ENCODE peak calls at places on chromosomes 5 and 9, in seven cellular contexts. One of them, this sample, is unnamed.

GRCh38 chr9:92163276-92163675 is 48.1 kb upstream of the SPTLC1 start:
- DNase-seq in right cardiac atrium: no peak
- DNase-seq in stimulated activated CD8-positive, alpha-beta memory T cell treated with anti-CD3 and anti-CD28 coated beads, Interleukin-4, amount 100 ng/mL, for 4 hours: no peak
- DNase-seq in posterior vena cava: no peak
- DNase-seq in fibroblast of the aortic adventitia: no peak
- DNase-seq in activated gamma-delta T cell treated with Interleukin-2 at 50 U/mL for 16 hours: no peak
- DNase-seq in adipocyte: no peak
- DNase-seq in this sample: no peak

GRCh38 chr9:91419222-91420191 is 4.1 kb downstream of the NFIL3 start:
- DNase-seq in stimulated activated CD8-positive, alpha-beta memory T cell treated with anti-CD3 and anti-CD28 coated beads, Interleukin-4, amount 100 ng/mL, for 4 hours: no peak
- DNase-seq in fibroblast of the aortic adventitia: peak; percentile 99
- DNase-seq in activated gamma-delta T cell treated with Interleukin-2 at 50 U/mL for 16 hours: no peak
- DNase-seq in adipocyte: peak; percentile 98
- DNase-seq in posterior vena cava: peak; percentile 93
- DNase-seq in right cardiac atrium: no peak
- DNase-seq in this sample: no peak

GRCh38 chr5:180155331-180155881 is 53.6 kb downstream of the RASGEF1C start:
- DNase-seq in activated gamma-delta T cell treated with Interleukin-2 at 50 U/mL for 16 hours: no peak
- DNase-seq in fibroblast of the aortic adventitia: no peak
- DNase-seq in posterior vena cava: peak; percentile 31
- DNase-seq in stimulated activated CD8-positive, alpha-beta memory T cell treated with anti-CD3 and anti-CD28 coated beads, Interleukin-4, amount 100 ng/mL, for 4 hours: no peak
- DNase-seq in adipocyte: no peak
- DNase-seq in right cardiac atrium: no peak
- DNase-seq in this sample: no peak

GRCh38 chr5:154373729-154374179 is 72.0 kb upstream of the SAP30L start:
- DNase-seq in fibroblast of the aortic adventitia: no peak
- DNase-seq in adipocyte: no peak
- DNase-seq in posterior vena cava: no peak
- DNase-seq in stimulated activated CD8-positive, alpha-beta memory T cell treated with anti-CD3 and anti-CD28 coated beads, Interleukin-4, amount 100 ng/mL, for 4 hours: no peak
- DNase-seq in right cardiac atrium: no peak
- DNase-seq in activated gamma-delta T cell treated with Interleukin-2 at 50 U/mL for 16 hours: no peak
- DNase-seq in this sample: no peak

GRCh38 chr5:88683506-88684135 is 199.4 kb downstream of the MEF2C start:
- DNase-seq in posterior vena cava: no peak
- DNase-seq in adipocyte: no peak
- DNase-seq in stimulated activated CD8-positive, alpha-beta memory T cell treated with anti-CD3 and anti-CD28 coated beads, Interleukin-4, amount 100 ng/mL, for 4 hours: no peak
- DNase-seq in right cardiac atrium: no peak
- DNase-seq in activated gamma-delta T cell treated with Interleukin-2 at 50 U/mL for 16 hours: no peak
- DNase-seq in fibroblast of the aortic adventitia: no peak
- DNase-seq in this sample: no peak

GRCh38 chr9:125850763-125851162 is 103.6 kb downstream of the PBX3 start:
- DNase-seq in stimulated activated CD8-positive, alpha-beta memory T cell treated with anti-CD3 and anti-CD28 coated beads, Interleukin-4, amount 100 ng/mL, for 4 hours: no peak
- DNase-seq in adipocyte: no peak
- DNase-seq in right cardiac atrium: no peak
- DNase-seq in fibroblast of the aortic adventitia: no peak
- DNase-seq in activated gamma-delta T cell treated with Interleukin-2 at 50 U/mL for 16 hours: no peak
- DNase-seq in posterior vena cava: no peak
- DNase-seq in this sample: no peak

GRCh38 chr9:4936823-4937222 is 48.2 kb upstream of the JAK2 start:
- DNase-seq in posterior vena cava: no peak
- DNase-seq in fibroblast of the aortic adventitia: no peak
- DNase-seq in right cardiac atrium: no peak
- DNase-seq in stimulated activated CD8-positive, alpha-beta memory T cell treated with anti-CD3 and anti-CD28 coated beads, Interleukin-4, amount 100 ng/mL, for 4 hours: no peak
- DNase-seq in activated gamma-delta T cell treated with Interleukin-2 at 50 U/mL for 16 hours: no peak
- DNase-seq in adipocyte: no peak
- DNase-seq in this sample: no peak

GRCh38 chr9:75001719-75002421 is 26.2 kb downstream of the CARNMT1 start:
- DNase-seq in right cardiac atrium: no peak
- DNase-seq in stimulated activated CD8-positive, alpha-beta memory T cell treated with anti-CD3 and anti-CD28 coated beads, Interleukin-4, amount 100 ng/mL, for 4 hours: no peak
- DNase-seq in posterior vena cava: no peak
- DNase-seq in adipocyte: peak; percentile 94
- DNase-seq in activated gamma-delta T cell treated with Interleukin-2 at 50 U/mL for 16 hours: no peak
- DNase-seq in fibroblast of the aortic adventitia: peak; percentile 95
- DNase-seq in this sample: no peak

GRCh38 chr5:106380736-106381135 is 1290.0 kb downstream of the EFNA5 start:
- DNase-seq in posterior vena cava: no peak
- DNase-seq in adipocyte: peak; percentile 41
- DNase-seq in right cardiac atrium: no peak
- DNase-seq in stimulated activated CD8-positive, alpha-beta memory T cell treated with anti-CD3 and anti-CD28 coated beads, Interleukin-4, amount 100 ng/mL, for 4 hours: no peak
- DNase-seq in activated gamma-delta T cell treated with Interleukin-2 at 50 U/mL for 16 hours: no peak
- DNase-seq in fibroblast of the aortic adventitia: peak; percentile 41
- DNase-seq in this sample: no peak

GRCh38 chr5:159179556-159180305 is 29.6 kb downstream of the RNF145 start:
- DNase-seq in posterior vena cava: no peak
- DNase-seq in fibroblast of the aortic adventitia: no peak
- DNase-seq in right cardiac atrium: no peak
- DNase-seq in activated gamma-delta T cell treated with Interleukin-2 at 50 U/mL for 16 hours: no peak
- DNase-seq in adipocyte: no peak
- DNase-seq in stimulated activated CD8-positive, alpha-beta memory T cell treated with anti-CD3 and anti-CD28 coated beads, Interleukin-4, amount 100 ng/mL, for 4 hours: no peak
- DNase-seq in this sample: no peak

GRCh38 chr5:131379071-131379538 is 115.3 kb downstream of the CDC42SE2 start:
- DNase-seq in stimulated activated CD8-positive, alpha-beta memory T cell treated with anti-CD3 and anti-CD28 coated beads, Interleukin-4, amount 100 ng/mL, for 4 hours: no peak
- DNase-seq in right cardiac atrium: no peak
- DNase-seq in posterior vena cava: no peak
- DNase-seq in adipocyte: no peak
- DNase-seq in activated gamma-delta T cell treated with Interleukin-2 at 50 U/mL for 16 hours: no peak
- DNase-seq in fibroblast of the aortic adventitia: no peak
- DNase-seq in this sample: no peak

GRCh38 chr5:1161108-1161831 is 40.1 kb upstream of the SLC6A19 start:
- DNase-seq in activated gamma-delta T cell treated with Interleukin-2 at 50 U/mL for 16 hours: no peak
- DNase-seq in stimulated activated CD8-positive, alpha-beta memory T cell treated with anti-CD3 and anti-CD28 coated beads, Interleukin-4, amount 100 ng/mL, for 4 hours: no peak
- DNase-seq in fibroblast of the aortic adventitia: no peak
- DNase-seq in right cardiac atrium: peak; percentile 45
- DNase-seq in posterior vena cava: no peak
- DNase-seq in adipocyte: no peak
- DNase-seq in this sample: no peak

This sample was measured in activated T-helper 1 cell treated with anti-CD3 and anti-CD28 coated beads, Interleukin-2, amount 50 U/mL, for 16 hours.